ENCODE peak calls at places on chromosomes 6 and 20, in nine cellular contexts. W, U, S, K, Z, P, T, M and B are unnamed samples. For H3K27me3, the result is how much of the 10 kb centered on the place peaks cover.

GRCh38 chr20:59006864-59007757 is at the start of gene CTSZ:
- DNase-seq in M (peak), S (no peak), K (peak), T (no peak), W (no peak), U (no peak), Z (peak), P (peak), B (no peak)

GRCh38 chr6:26501482-26501986 is 1.4 kb downstream of the BTN1A1 start:
- DNase-seq in S (no peak), M (peak), Z (peak), T (no peak), U (no peak), W (peak), K (peak), P (peak), B (no peak)

GRCh38 chr6:23633986-23634385 is 492.0 kb upstream of the NRSN1 start:
- DNase-seq in W (no peak), T (no peak), K (no peak), M (no peak), P (no peak), Z (peak), U (no peak), S (no peak), B (no peak)

GRCh38 chr6:143482593-143482992 is 28.9 kb downstream of the FUCA2 start:
- DNase-seq in S (no peak), P (peak), Z (no peak), T (no peak), M (no peak), K (no peak), W (peak), U (no peak), B (no peak)

GRCh38 chr6:1711136-1711535 is 101.4 kb downstream of the FOXC1 start:
- DNase-seq in S (no peak), U (no peak), K (no peak), Z (no peak), P (no peak), M (no peak), W (no peak), T (no peak), B (no peak)

GRCh38 chr6:116482780-116483179 is 21.6 kb downstream of the CALHM6 start:
- DNase-seq in T (no peak), P (no peak), K (no peak), S (no peak), Z (no peak), M (no peak), U (no peak), W (no peak), B (no peak)

GRCh38 chr20:41406307-41406706 is 39.7 kb upstream of the EMILIN3 start:
- DNase-seq in Z (no peak), M (no peak), P (no peak), W (no peak), T (no peak), S (no peak), K (no peak), U (no peak), B (no peak)

GRCh38 chr6:101400341-101400740 is 6.8 kb downstream of the GRIK2 start:
- DNase-seq in T (no peak), W (no peak), Z (no peak), P (no peak), M (no peak), S (no peak), K (no peak), U (no peak), B (no peak)

GRCh38 chr6:33794910-33795615 is 6.1 kb upstream of the LEMD2 start:
- DNase-seq in T (peak), U (no peak), P (no peak), M (no peak), Z (no peak), K (no peak), W (no peak), S (no peak), B (no peak)

GRCh38 chr6:55882731-55883595 is 7.6 kb upstream of the BMP5 start:
- DNase-seq in S (no peak), U (peak), Z (no peak), M (no peak), K (no peak), W (peak), P (peak), T (peak), B (no peak)

GRCh38 chr6:43811101-43812099 is 41.4 kb downstream of the VEGFA start:
- DNase-seq in W (peak), K (no peak), M (no peak), U (no peak), S (no peak), Z (no peak), T (no peak), P (no peak), B (no peak)

GRCh38 chr6:45148711-45149341 is 179.3 kb upstream of the RUNX2 start:
- DNase-seq in W (peak), S (no peak), U (no peak), M (no peak), P (peak), T (no peak), K (no peak), Z (no peak), B (no peak)

GRCh38 chr6:108163267-108163643 is 2.6 kb upstream of the NR2E1 start:
- DNase-seq in W (no peak), M (no peak), T (no peak), U (no peak), P (no peak), Z (peak), K (no peak), S (peak), B (no peak)

GRCh38 chr6:167049275-167049674 is 50.1 kb downstream of the CEP43 start:
- DNase-seq in W (no peak), K (no peak), T (no peak), S (no peak), U (no peak), Z (no peak), M (no peak), P (no peak), B (no peak)

GRCh38 chr20:38725458-38725958 is 1.2 kb downstream of the SLC32A1 start:
- DNase-seq in Z (no peak), T (no peak), U (no peak), W (no peak), M (no peak), S (no peak), P (no peak), K (no peak), B (no peak)

GRCh38 chr20:38723069-38723981 is 961 bp upstream of the SLC32A1 start:
- DNase-seq in P (peak), K (no peak), T (no peak), Z (peak), S (no peak), W (no peak), M (no peak), U (no peak), B (no peak)

GRCh38 chr20:38723982-38724602 is at the start of gene SLC32A1:
- DNase-seq in Z (peak), M (no peak), U (no peak), T (no peak), W (no peak), S (no peak), K (no peak), P (no peak), B (no peak)

GRCh38 chr20:38724603-38725457 is 544 bp downstream of the SLC32A1 start:
- DNase-seq in K (no peak), M (no peak), P (no peak), Z (peak), W (no peak), U (no peak), S (no peak), T (no peak), B (no peak)

DNA sequence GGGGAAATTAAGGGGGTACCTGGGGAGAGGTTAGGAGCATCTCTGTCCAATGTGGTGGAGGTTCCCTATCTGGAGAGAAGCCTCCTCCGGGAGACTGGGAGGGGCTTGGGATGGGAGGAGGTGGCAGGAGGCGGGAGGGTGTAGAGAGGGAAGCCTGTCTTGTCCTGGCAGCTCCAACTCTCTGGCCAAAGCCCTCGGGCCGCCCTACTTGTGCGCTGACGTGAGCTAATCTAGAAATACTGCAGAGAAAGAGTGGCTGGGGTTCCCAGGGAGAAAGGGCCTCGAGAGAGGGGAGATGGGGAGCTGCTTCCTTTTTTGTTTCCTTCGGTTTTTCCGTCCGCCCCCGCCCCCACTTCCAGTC is 1.6 kb upstream of the SLC32A1 start:
- DNase-seq in S (no peak), W (no peak), M (no peak), K (no peak), Z (peak), T (no peak), P (no peak), U (no peak), B (no peak)
- H3K27me3 ChIP-seq in S (half or more), W (half or more), M (half or more), K (half or more), Z (half or more), T (half or more), P (half or more), U (under half), B (under half)

GRCh38 chr6:137165375-137166246 is 7.8 kb downstream of the IL22RA2 start:
- DNase-seq in Z (no peak), U (no peak), K (no peak), W (no peak), T (no peak), P (no peak), S (no peak), M (no peak), B (no peak)
- TF ChIP-seq CTCF in Z (no peak), U (peak), K (no peak), W (peak), T (no peak), P (no peak), S (peak), M (no peak), B (no peak)

GRCh38 chr20:44814937-44815336 is 4.6 kb upstream of the RIMS4 start:
- DNase-seq in U (no peak), S (no peak), P (no peak), Z (no peak), T (no peak), M (no peak), K (no peak), W (no peak), B (no peak)
- H3K27me3 ChIP-seq in U (under half), S (under half), P (under half), Z (under half), T (under half), M (under half), K (under half), W (under half), B (under half)

DNA sequence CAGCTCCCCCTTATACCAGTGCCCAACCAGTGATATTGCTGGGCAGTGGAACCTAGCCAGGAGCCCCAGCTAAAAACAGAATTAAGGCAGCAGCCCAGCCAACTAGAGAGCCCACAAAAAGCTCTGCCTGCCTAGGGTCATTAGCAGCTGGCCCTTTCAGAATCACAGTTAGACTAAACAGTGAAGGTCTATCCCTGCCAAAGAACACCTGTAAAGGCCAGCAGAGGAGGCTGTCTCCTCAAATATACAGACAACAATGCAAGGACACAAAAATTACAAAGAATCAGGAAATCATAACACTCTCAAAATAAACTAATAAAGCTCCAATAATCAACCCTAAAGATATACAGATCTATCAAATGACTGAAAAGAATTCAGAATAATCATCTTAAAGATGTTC is 77.8 kb upstream of the HTR1E start:
- DNase-seq in K (no peak), T (no peak), P (no peak), W (no peak), M (no peak), S (no peak), Z (no peak), U (no peak), B (no peak)
- TF ChIP-seq CTCF in K (no peak), T (no peak), P (no peak), W (no peak), M (no peak), S (no peak), Z (peak), U (peak), B (no peak)

GRCh38 chr6:90247262-90247661 is 49.4 kb downstream of the BACH2 start:
- DNase-seq in W (no peak), M (no peak), U (no peak), T (no peak), K (no peak), Z (no peak), S (no peak), P (no peak), B (no peak)

GRCh38 chr6:90249458-90249857 is 47.2 kb downstream of the BACH2 start:
- DNase-seq in T (no peak), P (no peak), K (no peak), M (no peak), W (no peak), U (no peak), Z (no peak), S (no peak), B (no peak)

GRCh38 chr6:90250405-90250804 is 46.2 kb downstream of the BACH2 start:
- DNase-seq in U (no peak), W (peak), Z (no peak), M (no peak), T (no peak), K (no peak), S (no peak), P (no peak), B (no peak)

GRCh38 chr6:90251295-90251992 is 45.2 kb downstream of the BACH2 start:
- DNase-seq in K (no peak), W (peak), S (peak), P (peak), T (no peak), M (no peak), Z (no peak), U (no peak), B (no peak)

GRCh38 chr6:90249044-90249443 is 47.6 kb downstream of the BACH2 start:
- DNase-seq in M (no peak), T (no peak), P (no peak), K (no peak), Z (no peak), W (peak), U (no peak), S (no peak), B (no peak)
- H3K27me3 ChIP-seq in M (under half), T (under half), P (under half), K (under half), Z (under half), W (under half), U (under half), S (under half), B (under half)

GRCh38 chr6:35181313-35181932 is 32.3 kb upstream of the SCUBE3 start:
- DNase-seq in Z (no peak), U (no peak), M (peak), W (peak), S (no peak), T (peak), P (peak), K (no peak), B (peak)

GRCh38 chr6:35177139-35177538 is 36.0 kb upstream of the TCP11 start:
- DNase-seq in M (no peak), K (no peak), U (no peak), Z (no peak), S (no peak), W (no peak), T (no peak), P (no peak), B (no peak)

GRCh38 chr6:35177586-35177985 is 36.2 kb upstream of the SCUBE3 start:
- DNase-seq in K (no peak), S (no peak), M (no peak), T (no peak), W (peak), Z (no peak), P (peak), U (no peak), B (no peak)

GRCh38 chr6:35178012-35178411 is 35.7 kb upstream of the SCUBE3 start:
- DNase-seq in Z (no peak), K (no peak), S (no peak), P (no peak), W (no peak), U (no peak), M (no peak), T (no peak), B (no peak)

GRCh38 chr6:35178932-35179832 is 34.6 kb upstream of the SCUBE3 start:
- DNase-seq in P (no peak), S (no peak), Z (peak), W (no peak), U (no peak), T (no peak), K (no peak), M (no peak), B (no peak)
- TF ChIP-seq CTCF in P (no peak), S (no peak), Z (peak), W (no peak), U (no peak), T (no peak), K (no peak), M (no peak), B (no peak)